ENCODE peak calls at places on chromosome 22, in four cellular contexts. G is stomach, S is GM06990, U is PC-3. L is an unnamed sample.

GRCh38 chr22:48906177-48906835 is 921.4 kb downstream of the BRD1 start:
- DNase-seq in G (no peak), S (no peak), U (no peak), L (no peak)

GRCh38 chr22:47846206-47846605 is 1083.8 kb downstream of the TBC1D22A start:
- DNase-seq in G (no peak), S (no peak), U (no peak), L (no peak)

GRCh38 chr22:45319319-45319675 is 9.6 kb downstream of the FAM118A start:
- DNase-seq in G (no peak), S (no peak), U (no peak), L (no peak)

GRCh38 chr22:50569896-50570535 is 7.3 kb upstream of the SYCE3 start:
- DNase-seq in G (no peak), S (no peak), U (no peak), L (no peak)

GRCh38 chr22:50561401-50562074 is 1.2 kb downstream of the SYCE3 start:
- DNase-seq in G (no peak), S (no peak), U (no peak), L (no peak)

GRCh38 chr22:46113110-46113909 is 37.0 kb upstream of the PPARA start:
- DNase-seq in G (no peak), S (no peak), U (no peak), L (no peak)

GRCh38 chr22:28029201-28029948 is 110.3 kb upstream of the PITPNB start:
- DNase-seq in G (peak; percentile 82), S (no peak), U (peak; percentile 79), L (no peak)

GRCh38 chr22:27218521-27218920 is 561.1 kb downstream of the MIAT start:
- DNase-seq in G (no peak), S (no peak), U (no peak), L (no peak)

GRCh38 chr22:27492566-27493201 is 308.9 kb downstream of the MN1 start:
- DNase-seq in G (no peak), S (no peak), U (no peak), L (peak; percentile 39)

GRCh38 chr22:49007013-49007653 is 820.5 kb downstream of the BRD1 start:
- DNase-seq in G (peak; percentile 17), S (no peak), U (no peak), L (no peak)

GRCh38 chr22:49997221-49997599 is 15.4 kb downstream of the IL17REL start:
- DNase-seq in G (peak; percentile 91), S (no peak), U (no peak), L (no peak)

GRCh38 chr22:33969052-33969451 is 48.8 kb upstream of the LARGE1 start:
- DNase-seq in G (no peak), S (no peak), U (peak; percentile 1), L (no peak)

GRCh38 chr22:36211237-36211881 is 9.8 kb upstream of the APOL4 start:
- DNase-seq in G (no peak), S (no peak), U (no peak), L (no peak)

GRCh38 chr22:21052715-21053459 is 7.1 kb downstream of the LRRC74B start:
- DNase-seq in G (no peak), S (no peak), U (no peak), L (no peak)

GRCh38 chr22:46992121-46992731 is 229.8 kb downstream of the TBC1D22A start:
- DNase-seq in G (no peak), S (no peak), U (no peak), L (no peak)

GRCh38 chr22:33597274-33597985 is 322.8 kb downstream of the LARGE1 start:
- DNase-seq in G (no peak), S (no peak), U (no peak), L (no peak)

GRCh38 chr22:37518509-37519267 is 527 bp downstream of the CARD10 start:
- DNase-seq in G (no peak), S (no peak), U (no peak), L (no peak)

GRCh38 chr22:49628351-49629023 is 199.2 kb downstream of the BRD1 start:
- DNase-seq in G (no peak), S (no peak), U (no peak), L (no peak)

GRCh38 chr22:37173709-37174108 is 14.3 kb downstream of the C1QTNF6 start:
- DNase-seq in G (no peak), S (no peak), U (no peak), L (no peak)

GRCh38 chr22:45785458-45785857 is 113.8 kb downstream of the ATXN10 start:
- DNase-seq in G (no peak), S (no peak), U (peak; percentile 89), L (no peak)

GRCh38 chr22:36636916-36637315 is 66.6 kb downstream of the CACNG2 start:
- DNase-seq in G (no peak), S (no peak), U (no peak), L (no peak)

GRCh38 chr22:28008649-28009048 is 89.6 kb upstream of the PITPNB start:
- DNase-seq in G (no peak), S (no peak), U (no peak), L (no peak)

GRCh38 chr22:48350456-48350855 is 1477.2 kb downstream of the BRD1 start:
- DNase-seq in G (no peak), S (no peak), U (no peak), L (no peak)

GRCh38 chr22:24424001-24424900 is 3.1 kb upstream of the ADORA2A start:
- DNase-seq in G (no peak), S (peak; percentile 60), U (no peak), L (no peak)

GRCh38 chr22:34105461-34106062 is 185.3 kb upstream of the LARGE1 start:
- DNase-seq in G (peak; percentile 81), S (peak; percentile 6), U (peak; percentile 9), L (peak; percentile 25)

GRCh38 chr22:46007003-46007847 is 30.3 kb upstream of the WNT7B start:
- DNase-seq in G (peak; percentile 69), S (no peak), U (peak; percentile 92), L (no peak)

GRCh38 chr22:11605468-11605981 is 3922.5 kb upstream of the OR11H1 start:
- DNase-seq in G (no peak), S (no peak), U (no peak), L (no peak)

GRCh38 chr22:50076646-50077624 is 8.3 kb downstream of the MLC1 start:
- DNase-seq in G (no peak), S (no peak), U (no peak), L (no peak)

GRCh38 chr22:27801197-27801615 is 350 bp downstream of the MN1 start:
- DNase-seq in G (peak; percentile 33), S (no peak), U (peak; percentile 25), L (peak; percentile 56)

GRCh38 chr22:31089101-31090100 is 8.3 kb downstream of the SMTN start:
- DNase-seq in G (peak; percentile 54), S (peak; percentile 46), U (no peak), L (peak; percentile 85)

GRCh38 chr22:34986461-34986977 is 79.4 kb upstream of the ISX start:
- DNase-seq in G (no peak), S (no peak), U (no peak), L (no peak)

GRCh38 chr22:41619979-41620645 is 731 bp downstream of the DESI1 start:
- DNase-seq in G (peak; percentile 51), S (peak; percentile 66), U (peak; percentile 20), L (no peak)

GRCh38 chr22:48553694-48554308 is 1273.9 kb downstream of the BRD1 start:
- DNase-seq in G (no peak), S (no peak), U (no peak), L (no peak)

DNA sequence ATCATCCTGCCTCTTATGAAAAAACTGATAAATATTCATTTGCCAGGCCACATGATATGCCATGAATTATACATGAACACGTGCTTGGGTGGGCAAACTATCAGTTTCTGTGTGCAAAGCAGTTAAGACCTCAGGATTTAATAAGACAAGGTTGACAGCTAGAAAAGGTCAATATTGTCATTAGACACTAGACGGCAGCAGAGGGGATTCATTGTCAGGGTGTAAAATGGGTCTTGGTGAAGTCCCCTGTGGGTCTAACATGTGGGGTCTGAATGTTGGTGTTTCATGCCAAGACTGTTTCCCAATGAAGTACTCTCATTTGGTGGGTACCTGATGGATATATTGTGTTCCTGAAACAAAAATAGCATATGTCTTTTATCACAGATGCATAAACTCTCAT is 111.9 kb downstream of the MYO18B start:
- DNase-seq in G (no peak), S (no peak), U (peak; percentile 1), L (no peak)
- TF ChIP-seq CTCF in G (no peak), S (peak; percentile 62), U (peak; percentile 37), L (no peak)

DNA sequence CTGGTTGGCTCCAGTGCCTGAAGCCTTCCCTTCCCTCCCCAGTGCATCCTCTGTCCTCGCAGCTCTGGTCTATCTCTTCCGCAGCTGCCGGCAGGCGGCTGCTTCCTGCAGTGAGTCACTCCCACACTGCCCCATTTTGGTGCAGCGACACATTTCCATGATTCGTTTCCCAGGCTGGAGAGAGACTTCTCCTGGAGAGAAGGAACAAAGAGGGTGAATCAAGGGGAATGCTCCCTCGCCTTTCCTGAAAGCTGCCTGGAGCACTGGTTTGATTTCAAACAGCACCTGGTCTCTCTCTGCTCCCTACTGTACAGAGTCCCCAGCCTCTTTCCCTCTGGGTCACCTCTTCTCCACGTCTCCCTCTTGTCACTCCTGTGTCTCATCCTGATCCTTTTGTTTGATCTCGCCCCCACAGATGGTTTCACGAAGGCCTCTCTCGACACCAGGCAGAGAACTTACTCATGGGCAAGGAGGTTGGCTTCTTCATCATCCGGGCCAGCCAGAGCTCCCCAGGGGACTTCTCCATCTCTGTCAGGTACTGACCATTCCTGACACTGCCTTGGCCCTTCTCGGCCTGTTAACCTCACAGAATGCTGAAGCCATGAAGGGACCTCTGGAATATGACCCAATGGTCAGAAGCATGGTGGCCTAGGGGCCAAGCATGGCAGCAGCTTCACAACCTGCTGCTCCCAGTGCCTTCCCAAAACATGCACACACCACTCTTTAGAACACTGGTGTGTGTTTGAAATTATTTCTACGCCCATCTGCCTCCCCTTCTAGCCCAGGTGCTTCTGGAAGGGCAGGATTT is at the start of gene TMA7B:
- DNase-seq in G (peak; percentile 27), S (no peak), U (peak; percentile 57), L (no peak)
- TF ChIP-seq CTCF in G (no peak), S (no peak), U (peak; percentile 29), L (no peak)

GRCh38 chr22:32376681-32377080 is 19.0 kb downstream of the RFPL3 start:
- DNase-seq in G (no peak), S (no peak), U (no peak), L (no peak)

GRCh38 chr22:32375678-32376450 is 18.2 kb downstream of the RFPL3 start:
- DNase-seq in G (no peak), S (no peak), U (no peak), L (no peak)

GRCh38 chr22:32380991-32381390 is 23.3 kb downstream of the RFPL3 start:
- DNase-seq in G (no peak), S (no peak), U (peak; percentile 45), L (no peak)

GRCh38 chr22:32378703-32379272 is 21.1 kb downstream of the RFPL3 start:
- DNase-seq in G (no peak), S (no peak), U (peak; percentile 58), L (no peak)
- TF ChIP-seq CTCF in G (no peak), S (peak; percentile 53), U (peak; percentile 82), L (peak; percentile 17)

GRCh38 chr22:17095538-17095937 is 10.7 kb downstream of the IL17RA start:
- DNase-seq in G (no peak), S (no peak), U (no peak), L (no peak)
- TF ChIP-seq CTCF in G (no peak), S (peak; percentile 47), U (peak; percentile 40), L (no peak)

DNA sequence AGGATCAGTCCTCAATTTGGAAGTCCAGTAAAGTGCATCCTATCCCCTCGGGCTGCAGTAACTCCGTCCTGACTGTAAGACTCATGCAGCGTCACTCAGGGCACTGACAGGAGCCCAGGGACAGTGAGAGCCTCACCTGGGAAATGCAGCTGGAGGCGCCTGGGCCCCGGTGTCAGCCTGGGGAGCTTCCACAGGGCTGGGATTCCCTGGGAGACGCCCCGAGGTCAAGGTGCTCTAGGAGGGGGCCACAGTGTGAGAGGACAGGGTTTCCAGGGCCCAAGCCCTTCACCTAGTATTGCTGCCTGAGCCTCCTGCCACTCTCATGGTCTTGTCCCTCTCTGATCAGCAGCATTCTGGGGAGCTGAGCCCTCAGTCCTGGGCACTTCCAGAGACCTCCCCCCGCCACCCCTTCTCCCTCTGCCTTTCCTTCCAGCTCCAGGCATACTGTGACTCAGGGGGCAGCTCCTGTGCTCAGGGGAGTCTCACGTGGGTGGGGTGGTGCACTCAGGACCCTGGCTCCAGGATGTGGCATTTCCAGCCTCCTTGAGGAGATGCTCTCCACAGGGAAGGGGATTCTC is 99.1 kb upstream of the IGLL5 start:
- DNase-seq in G (no peak), S (no peak), U (no peak), L (no peak)
- TF ChIP-seq CTCF in G (no peak), S (no peak), U (peak; percentile 2), L (no peak)